ENCODE peak calls at places on chromosomes 4 and X, in ten cellular contexts. T, G, K, S, F, B, P, M, X and H are unnamed samples.

GRCh38 chr4:114052227-114052626 is 72.8 kb upstream of the ARSJ start:
- DNase-seq in G (no peak), F (no peak), X (no peak), S (no peak), T (no peak), M (no peak), B (no peak), P (no peak), K (no peak), H (no peak)

GRCh38 chr4:127239902-127240575 is 392.7 kb upstream of the INTU start:
- DNase-seq in T (no peak), X (no peak), F (no peak), K (no peak), S (no peak), P (no peak), G (no peak), M (no peak), B (no peak), H (no peak)

GRCh38 chr4:152628128-152628527 is 51.7 kb downstream of the TMEM154 start:
- DNase-seq in G (no peak), B (peak), K (peak), S (no peak), F (no peak), P (no peak), M (peak), T (no peak), X (no peak), H (no peak)

GRCh38 chr4:54484361-54484760 is 173.4 kb upstream of the KIT start:
- DNase-seq in X (no peak), P (no peak), F (peak), B (no peak), S (no peak), K (no peak), T (no peak), M (no peak), G (no peak), H (no peak)

GRCh38 chrX:128021566-128021965 is 30.6 kb downstream of the ACTRT1 start:
- DNase-seq in B (no peak), M (no peak), F (no peak), K (no peak), X (no peak), G (no peak), T (no peak), P (no peak), S (no peak), H (no peak)

GRCh38 chr4:157095716-157096115 is 19.8 kb downstream of the GLRB start:
- DNase-seq in F (no peak), K (no peak), G (no peak), S (no peak), T (no peak), P (no peak), X (no peak), M (no peak), B (no peak), H (no peak)

GRCh38 chr4:17230727-17231126 is 281.2 kb downstream of the QDPR start:
- DNase-seq in S (no peak), X (no peak), P (no peak), G (no peak), K (no peak), M (no peak), T (peak), B (no peak), F (no peak), H (no peak)

GRCh38 chr4:78332974-78333373 is 218.6 kb upstream of the ANXA3 start:
- DNase-seq in S (no peak), F (no peak), T (no peak), X (no peak), K (no peak), P (no peak), G (no peak), M (no peak), B (no peak), H (no peak)

GRCh38 chr4:14749910-14750309 is 252.4 kb upstream of the CPEB2 start:
- DNase-seq in S (no peak), T (peak), F (no peak), B (peak), P (peak), K (peak), G (no peak), X (peak), M (no peak), H (peak)

GRCh38 chrX:110665636-110666035 is 130.0 kb downstream of the CHRDL1 start:
- DNase-seq in B (peak), K (peak), G (no peak), F (no peak), S (peak), T (peak), M (peak), P (peak), X (no peak), H (no peak)